ENCODE peak calls at places on chromosome 6, in seven cellular contexts. Z, A, E, P, X, R and T are unnamed samples.

GRCh38 chr6:149482542-149483261 is 2.1 kb downstream of the ZC3H12D start:
- DNase-seq in R (no peak), P (no peak), Z (no peak), X (no peak), A (no peak), E (no peak), T (no peak)

GRCh38 chr6:148857817-148858390 is 111.1 kb downstream of the UST start:
- DNase-seq in X (no peak), E (no peak), Z (no peak), P (no peak), A (no peak), R (no peak), T (no peak)

GRCh38 chr6:89372506-89372901 is 20.0 kb upstream of the UBE2J1 start:
- DNase-seq in Z (no peak), E (no peak), X (no peak), R (no peak), P (no peak), A (no peak), T (no peak)

GRCh38 chr6:48069280-48069679 is 41.7 kb downstream of the PTCHD4 start:
- DNase-seq in E (no peak), Z (no peak), A (no peak), X (peak; percentile 7), R (peak; percentile 47), P (no peak), T (no peak)

GRCh38 chr6:7050099-7050498 is 57.7 kb upstream of the RREB1 start:
- DNase-seq in E (no peak), X (no peak), Z (no peak), A (no peak), R (no peak), P (no peak), T (no peak)

GRCh38 chr6:148240463-148240845 is 102.2 kb upstream of the SASH1 start:
- DNase-seq in P (no peak), E (no peak), R (no peak), A (no peak), X (peak; percentile 1), Z (no peak), T (no peak)

GRCh38 chr6:7727150-7727950 is 1.5 kb downstream of the BMP6 start:
- DNase-seq in R (peak; percentile 70), X (peak; percentile 60), A (no peak), E (no peak), P (no peak), Z (no peak), T (no peak)

GRCh38 chr6:114075300-114075699 is 104.4 kb upstream of the HDAC2 start:
- DNase-seq in P (no peak), X (no peak), A (no peak), E (no peak), R (no peak), Z (no peak), T (no peak)

GRCh38 chr6:90351696-90352095 is 55.1 kb upstream of the BACH2 start:
- DNase-seq in X (no peak), R (no peak), E (no peak), P (no peak), A (no peak), Z (no peak), T (no peak)

GRCh38 chr6:69105288-69105687 is 470.2 kb downstream of the ADGRB3 start:
- DNase-seq in Z (no peak), P (no peak), E (no peak), X (peak; percentile 9), A (no peak), R (no peak), T (no peak)

GRCh38 chr6:124433369-124434064 is 528.7 kb upstream of the RNF217 start:
- DNase-seq in A (no peak), X (no peak), R (no peak), Z (no peak), E (no peak), P (no peak), T (no peak)

GRCh38 chr6:16647422-16647821 is 113.8 kb downstream of the ATXN1 start:
- DNase-seq in X (no peak), R (no peak), P (no peak), A (no peak), E (no peak), Z (no peak), T (no peak)

GRCh38 chr6:129936329-129937165 is 75.4 kb upstream of the TMEM244 start:
- DNase-seq in R (no peak), Z (peak; percentile 83), X (no peak), P (peak; percentile 49), E (peak; percentile 21), A (peak; percentile 81), T (no peak)

GRCh38 chr6:170578909-170579308 is 5.5 kb downstream of the PDCD2 start:
- DNase-seq in X (no peak), A (no peak), R (no peak), E (no peak), Z (no peak), P (no peak), T (no peak)

GRCh38 chr6:13217206-13217905 is 111.0 kb downstream of the TBC1D7 start:
- DNase-seq in P (peak; percentile 17), A (no peak), X (no peak), R (no peak), E (no peak), Z (no peak), T (no peak)

GRCh38 chr6:21679761-21680265 is 86.3 kb downstream of the SOX4 start:
- DNase-seq in P (no peak), A (no peak), X (no peak), Z (no peak), R (no peak), E (no peak), T (no peak)

GRCh38 chr6:4125933-4126864 is 9.2 kb downstream of the ECI2 start:
- DNase-seq in R (no peak), Z (peak; percentile 45), P (peak; percentile 84), E (no peak), X (no peak), A (peak; percentile 42), T (no peak)

GRCh38 chr6:163263998-163264661 is 150.4 kb upstream of the QKI start:
- DNase-seq in P (no peak), Z (no peak), A (no peak), R (no peak), X (no peak), E (no peak), T (peak; percentile 10)

GRCh38 chr6:163261361-163261760 is 153.2 kb upstream of the QKI start:
- DNase-seq in X (no peak), Z (no peak), P (no peak), R (no peak), E (no peak), A (no peak), T (no peak)

GRCh38 chr6:163262080-163262479 is 152.4 kb upstream of the QKI start:
- DNase-seq in Z (no peak), X (no peak), P (no peak), R (no peak), E (no peak), A (no peak), T (no peak)

GRCh38 chr6:163264662-163265035 is 149.9 kb upstream of the QKI start:
- DNase-seq in E (no peak), P (no peak), Z (no peak), R (no peak), A (no peak), X (no peak), T (no peak)

GRCh38 chr6:163263196-163263595 is 151.3 kb upstream of the QKI start:
- DNase-seq in P (no peak), A (no peak), X (no peak), Z (peak; percentile 13), R (no peak), E (no peak), T (no peak)
- TF ChIP-seq JUND in P (no peak), A (no peak), X (no peak), Z (no peak), R (no peak), E (no peak), T (no peak)

GRCh38 chr6:72619883-72620696 is 1.8 kb upstream of the KCNQ5 start:
- DNase-seq in R (peak; percentile 65), P (no peak), X (peak; percentile 64), Z (peak; percentile 81), A (no peak), E (peak; percentile 65), T (no peak)
- TF ChIP-seq JUND in R (no peak), P (no peak), X (no peak), Z (no peak), A (no peak), E (no peak), T (no peak)

GRCh38 chr6:27183082-27183832 is 64.2 kb upstream of the PRSS16 start:
- DNase-seq in E (no peak), X (no peak), R (no peak), Z (no peak), A (no peak), P (no peak), T (no peak)
- TF ChIP-seq JUND in E (no peak), X (no peak), R (no peak), Z (no peak), A (no peak), P (no peak), T (no peak)

GRCh38 chr6:144159231-144159630 is 8.9 kb downstream of the STX11 start:
- DNase-seq in X (no peak), Z (no peak), A (no peak), E (no peak), R (no peak), P (no peak), T (no peak)
- TF ChIP-seq JUND in X (no peak), Z (no peak), A (no peak), E (no peak), R (no peak), P (no peak), T (no peak)